ENCODE peak calls at places on chromosome 5, in five cellular contexts. Q is sigmoid colon, P is IMR-90, S is A549, O is spleen. H is an unnamed sample.

GRCh38 chr5:51378415-51378777 is 4.9 kb upstream of the ISL1 start:
- DNase-seq in Q (no peak), P (no peak), S (no peak), O (no peak), H (no peak)

GRCh38 chr5:40734986-40735385 is 20.8 kb downstream of the TTC33 start:
- DNase-seq in Q (no peak), O (no peak), P (peak; percentile 74), S (no peak), H (no peak)

GRCh38 chr5:10668697-10669096 is 92.3 kb downstream of the DAP start:
- DNase-seq in S (no peak), O (no peak), P (peak; percentile 23), Q (no peak), H (no peak)

GRCh38 chr5:121489972-121490371 is 361.7 kb upstream of the FTMT start:
- DNase-seq in S (no peak), P (no peak), O (no peak), Q (no peak), H (no peak)

GRCh38 chr5:140633081-140633471 is at the start of gene CD14:
- DNase-seq in P (no peak), Q (peak; percentile 81), O (peak; percentile 81), S (peak; percentile 86), H (peak; percentile 36)

GRCh38 chr5:143506881-143507552 is 103.5 kb upstream of the NR3C1 start:
- DNase-seq in O (no peak), Q (no peak), P (peak; percentile 95), S (peak; percentile 65), H (no peak)

GRCh38 chr5:77607324-77607723 is 31.2 kb downstream of the OTP start:
- DNase-seq in O (no peak), P (no peak), S (no peak), Q (no peak), H (no peak)

GRCh38 chr5:151661096-151661495 is 25.6 kb downstream of the SPARC start:
- DNase-seq in P (no peak), O (no peak), Q (no peak), S (no peak), H (no peak)

GRCh38 chr5:56829137-56829536 is 13.8 kb downstream of the MAP3K1 start:
- DNase-seq in Q (no peak), P (peak; percentile 52), S (no peak), O (peak; percentile 67), H (no peak)

GRCh38 chr5:71719092-71719964 is at the start of gene CARTPT:
- DNase-seq in S (no peak), Q (no peak), O (no peak), P (peak; percentile 6), H (no peak)

GRCh38 chr5:29037716-29038115 is 1999.3 kb upstream of the CDH9 start:
- DNase-seq in P (no peak), O (no peak), S (no peak), Q (no peak), H (no peak)

GRCh38 chr5:39092581-39093350 is 18.6 kb upstream of the RICTOR start:
- DNase-seq in Q (no peak), P (peak; percentile 61), O (no peak), S (no peak), H (no peak)

GRCh38 chr5:88279584-88279983 is 10.9 kb upstream of the TMEM161B start:
- DNase-seq in P (peak; percentile 2), O (no peak), Q (no peak), S (no peak), H (no peak)

GRCh38 chr5:89213584-89213983 is 330.6 kb upstream of the MEF2C start:
- DNase-seq in O (no peak), P (peak; percentile 60), Q (no peak), S (no peak), H (no peak)

GRCh38 chr5:41347569-41347968 is 134.2 kb upstream of the C6 start:
- DNase-seq in Q (no peak), P (no peak), O (no peak), S (no peak), H (no peak)

GRCh38 chr5:160213537-160213936 is 15.8 kb upstream of the FABP6 start:
- DNase-seq in S (peak; percentile 48), P (peak; percentile 13), Q (no peak), O (no peak), H (no peak)

GRCh38 chr5:15683332-15683731 is 183.4 kb downstream of the FBXL7 start:
- DNase-seq in O (no peak), P (peak; percentile 24), S (no peak), Q (no peak), H (no peak)

GRCh38 chr5:54146906-54147305 is 163.5 kb downstream of the ARL15 start:
- DNase-seq in S (no peak), O (no peak), P (no peak), Q (no peak), H (no peak)

GRCh38 chr5:120239076-120239475 is 225.0 kb upstream of the PRR16 start:
- DNase-seq in O (no peak), S (no peak), P (no peak), Q (no peak), H (no peak)

GRCh38 chr5:3033033-3033755 is 281.7 kb upstream of the IRX2 start:
- DNase-seq in O (no peak), S (no peak), P (no peak), Q (no peak), H (no peak)

GRCh38 chr5:2981652-2982051 is 230.2 kb upstream of the IRX2 start:
- DNase-seq in O (no peak), P (no peak), Q (no peak), S (no peak), H (no peak)

GRCh38 chr5:177402271-177403043 is 2.0 kb upstream of the PFN3 start:
- DNase-seq in Q (no peak), P (peak; percentile 54), S (peak; percentile 97), O (peak; percentile 87), H (no peak)

GRCh38 chr5:98573834-98574233 is 199.6 kb upstream of the RGMB start:
- DNase-seq in O (no peak), S (no peak), Q (no peak), P (no peak), H (no peak)

GRCh38 chr5:123085638-123086286 is 3.3 kb upstream of the PRDM6 start:
- DNase-seq in Q (no peak), O (no peak), P (no peak), S (no peak), H (no peak)

GRCh38 chr5:74848553-74849025 is 17.6 kb downstream of the FAM169A start:
- DNase-seq in Q (no peak), P (no peak), O (no peak), S (no peak), H (no peak)

GRCh38 chr5:8864053-8864452 is 681.8 kb downstream of the SEMA5A start:
- DNase-seq in P (peak; percentile 28), O (no peak), Q (no peak), S (no peak), H (no peak)

GRCh38 chr5:176979669-176980068 is 26.9 kb downstream of the UIMC1 start:
- DNase-seq in Q (no peak), O (no peak), S (no peak), P (no peak), H (no peak)

GRCh38 chr5:126778675-126779403 is 1.9 kb downstream of the LMNB1 start:
- DNase-seq in Q (no peak), S (no peak), O (no peak), P (no peak), H (no peak)

GRCh38 chr5:14218480-14218879 is 75.3 kb downstream of the TRIO start:
- DNase-seq in P (no peak), S (no peak), O (no peak), Q (no peak), H (no peak)

GRCh38 chr5:151733727-151734408 is 24.6 kb downstream of the ATOX1 start:
- DNase-seq in Q (no peak), O (no peak), S (no peak), P (peak; percentile 41), H (no peak)

GRCh38 chr5:108720416-108720815 is 27.3 kb upstream of the FER start:
- DNase-seq in S (no peak), Q (no peak), O (no peak), P (peak; percentile 21), H (no peak)

GRCh38 chr5:150630016-150630415 is 10.4 kb upstream of the SYNPO start:
- DNase-seq in O (no peak), S (no peak), P (no peak), Q (no peak), H (no peak)
- H3K4me1 ChIP-seq in O (peaks cover 37% of the 10 kb centered on the region), S (peaks cover 92% of the 10 kb centered on the region), P (peaks cover 48% of the 10 kb centered on the region), Q (peaks cover 72% of the 10 kb centered on the region), H (peaks cover 90% of the 10 kb centered on the region)

GRCh38 chr5:139403418-139403786 is 487 bp downstream of the SPATA24 start:
- DNase-seq in P (no peak), Q (no peak), O (no peak), S (no peak), H (no peak)

GRCh38 chr5:139401546-139401945 is 2.3 kb downstream of the SPATA24 start:
- DNase-seq in S (no peak), O (no peak), Q (no peak), P (no peak), H (no peak)

GRCh38 chr5:139402561-139403158 is 1.2 kb downstream of the SPATA24 start:
- DNase-seq in S (peak; percentile 72), O (no peak), Q (no peak), P (no peak), H (peak; percentile 37)

GRCh38 chr5:139404484-139404840 is 573 bp upstream of the SPATA24 start:
- DNase-seq in Q (no peak), S (no peak), O (no peak), P (no peak), H (no peak)

DNA sequence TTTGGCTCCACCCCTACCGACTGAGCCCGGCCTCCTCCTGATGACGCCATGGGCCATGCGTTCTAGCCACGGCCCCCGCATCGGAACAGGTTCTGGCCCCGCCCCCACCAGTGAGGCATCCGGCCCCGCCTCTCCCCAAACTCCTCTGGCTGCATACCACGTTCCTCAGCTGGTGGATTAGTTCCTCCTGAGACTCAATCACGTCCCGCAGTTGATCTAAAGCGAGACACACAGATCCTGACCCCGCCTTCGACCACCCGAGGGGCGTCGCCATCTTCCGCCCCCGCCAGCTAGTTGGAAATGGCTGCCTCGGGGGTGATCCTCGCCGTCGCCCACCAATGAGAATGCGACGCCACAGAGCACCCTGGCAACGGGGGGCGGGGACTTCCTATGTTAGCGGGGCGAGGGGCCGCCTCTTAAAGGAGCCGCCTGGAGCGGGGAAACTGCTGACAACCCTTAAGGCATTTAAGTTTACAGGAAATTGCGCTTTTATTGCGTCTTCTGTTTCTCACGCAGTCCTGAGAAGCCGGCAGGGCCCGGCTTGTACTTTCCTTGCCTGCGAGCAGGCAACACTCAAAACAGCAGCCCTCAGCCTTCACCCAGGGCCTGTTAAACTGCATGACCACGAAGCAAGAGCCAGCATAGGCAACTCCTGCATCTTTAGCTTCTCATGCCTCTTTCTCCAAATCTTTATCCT is at the start of gene SPATA24:
- DNase-seq in Q (peak; percentile 99), O (peak; percentile 99), P (peak; percentile 96), S (peak; percentile 97), H (peak; percentile 94)
- TF ChIP-seq POLR2A in Q (no peak), O (no peak), P (peak; percentile 73), S (peak; percentile 36), H (peak; percentile 37)

DNA sequence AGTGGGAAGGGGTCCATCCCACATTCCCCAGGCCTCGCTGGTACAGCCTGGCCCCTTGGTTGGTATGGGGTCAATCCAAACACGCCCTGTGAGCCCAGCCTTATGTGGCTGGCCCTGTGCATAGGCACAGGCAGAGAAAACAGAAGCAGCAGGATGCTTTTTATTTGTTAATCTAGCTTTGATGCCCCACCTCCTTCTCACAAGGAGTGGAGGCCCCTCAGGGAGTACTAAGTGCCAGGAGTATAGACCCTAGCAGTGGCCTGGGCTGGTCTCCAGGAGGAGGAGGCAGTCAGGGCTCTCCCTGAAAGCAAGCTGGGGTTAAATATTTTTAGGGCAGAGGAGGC is 14.6 kb upstream of the TCF7 start:
- DNase-seq in P (no peak), S (no peak), Q (no peak), O (no peak), H (no peak)
- H3K4me1 ChIP-seq in P (peaks cover 4% of the 10 kb centered on the region), S (peaks cover 19% of the 10 kb centered on the region), Q (peaks cover 18% of the 10 kb centered on the region), O (peaks cover 49% of the 10 kb centered on the region), H (no peaks in the 10 kb centered on the region)

GRCh38 chr5:173963867-173964429 is 25.0 kb upstream of the C5orf47 start:
- DNase-seq in Q (no peak), P (no peak), O (no peak), S (no peak), H (no peak)
- TF ChIP-seq POLR2A in Q (no peak), P (no peak), O (no peak), S (peak; percentile 26), H (peak; percentile 46)